ENCODE peak calls at places on chromosomes 3 and 15, in eight cellular contexts. A is T-helper 2 cell, K is endothelial cell, L is amygdala, F is A172, J is heart left ventricle, E is EH, M is COR-L47. R is an unnamed sample.

GRCh38 chr3:97264180-97264579 is 449.8 kb downstream of the EPHA6 start:
- DNase-seq in A (no peak), K (no peak), L (no peak), F (no peak), J (no peak), E (no peak), M (no peak), R (no peak)

GRCh38 chr3:42764561-42765295 is 8.3 kb downstream of the CCDC13 start:
- DNase-seq in A (no peak), K (no peak), L (no peak), F (no peak), J (no peak), E (no peak), M (no peak), R (no peak)

GRCh38 chr15:71337197-71337845 is 222.1 kb downstream of the THSD4 start:
- DNase-seq in A (no peak), K (no peak), L (no peak), F (no peak), J (no peak), E (peak; percentile 89), M (no peak), R (no peak)

GRCh38 chr3:53114412-53115074 is 15.7 kb downstream of the RFT1 start:
- DNase-seq in A (no peak), K (no peak), L (no peak), F (peak; percentile 77), J (no peak), E (peak; percentile 48), M (no peak), R (no peak)

GRCh38 chr3:136883967-136884720 is 22.1 kb downstream of the NCK1 start:
- DNase-seq in A (no peak), K (no peak), L (no peak), F (no peak), J (no peak), E (no peak), M (no peak), R (peak; percentile 10)

GRCh38 chr3:64443553-64444331 is 218.5 kb upstream of the PRICKLE2 start:
- DNase-seq in A (no peak), K (no peak), L (no peak), F (no peak), J (peak; percentile 31), E (peak; percentile 85), M (no peak), R (no peak)

GRCh38 chr3:140530603-140531002 is 147.3 kb upstream of the TRIM42 start:
- DNase-seq in A (no peak), K (no peak), L (no peak), F (peak; percentile 75), J (no peak), E (no peak), M (no peak), R (no peak)

GRCh38 chr15:67937153-67937761 is 97.4 kb upstream of the RNU6-1 start:
- DNase-seq in A (no peak), K (no peak), L (no peak), F (no peak), J (no peak), E (peak; percentile 54), M (no peak), R (no peak)

GRCh38 chr15:98647026-98647773 is 1.1 kb upstream of the IGF1R start:
- DNase-seq in A (peak; percentile 25), K (peak; percentile 86), L (no peak), F (peak; percentile 32), J (peak; percentile 86), E (peak; percentile 58), M (peak; percentile 41), R (no peak)

GRCh38 chr15:42131826-42132806 is 24.3 kb downstream of the PLA2G4F start:
- DNase-seq in A (no peak), K (no peak), L (no peak), F (no peak), J (no peak), E (peak; percentile 19), M (peak; percentile 93), R (peak; percentile 32)

GRCh38 chr3:63387568-63387967 is 109.5 kb downstream of the SYNPR start:
- DNase-seq in A (no peak), K (no peak), L (no peak), F (no peak), J (no peak), E (peak; percentile 3), M (no peak), R (no peak)

GRCh38 chr3:155282416-155283091 is 10.9 kb downstream of the STRIT1 start:
- DNase-seq in A (no peak), K (no peak), L (no peak), F (no peak), J (no peak), E (peak; percentile 73), M (no peak), R (no peak)

GRCh38 chr3:43335799-43336198 is 49.5 kb downstream of the SNRK start:
- DNase-seq in A (no peak), K (no peak), L (no peak), F (no peak), J (no peak), E (no peak), M (no peak), R (no peak)

GRCh38 chr3:134367412-134367811 is 6.8 kb downstream of the AMOTL2 start:
- DNase-seq in A (no peak), K (no peak), L (no peak), F (no peak), J (no peak), E (no peak), M (no peak), R (no peak)

GRCh38 chr3:38590521-38590920 is 59.0 kb downstream of the SCN5A start:
- DNase-seq in A (no peak), K (no peak), L (no peak), F (no peak), J (no peak), E (no peak), M (no peak), R (no peak)

GRCh38 chr3:57060089-57060829 is at the start of gene SPATA12:
- DNase-seq in A (no peak), K (peak; percentile 58), L (no peak), F (peak; percentile 98), J (peak; percentile 46), E (peak; percentile 68), M (no peak), R (no peak)

GRCh38 chr15:98798375-98798893 is 150.1 kb downstream of the IGF1R start:
- DNase-seq in A (no peak), K (no peak), L (no peak), F (no peak), J (no peak), E (no peak), M (no peak), R (no peak)

GRCh38 chr3:157078131-157078835 is 81.7 kb downstream of the CCNL1 start:
- DNase-seq in A (no peak), K (no peak), L (no peak), F (no peak), J (no peak), E (no peak), M (no peak), R (no peak)

R was measured in NCI-H1092.